ENCODE peak calls at places on chromosome 13, in five cellular contexts. R, K, I, T and U are unnamed samples.
A peak's percentile ranks its signal among the peaks of the same experiment; 100 is the strongest.

GRCh38 chr13:114230117-114230516 is 4.6 kb upstream of the CDC16 start:
- DNase-seq in R (no peak), K (no peak), I (no peak), T (no peak), U (no peak)

GRCh38 chr13:60583196-60583908 is 186.3 kb downstream of the TDRD3 start:
- DNase-seq in R (no peak), K (no peak), I (no peak), T (peak; percentile 42), U (peak; percentile 74)

GRCh38 chr13:93525087-93525486 is 298.5 kb downstream of the GPC6 start:
- DNase-seq in R (no peak), K (no peak), I (no peak), T (no peak), U (no peak)

GRCh38 chr13:33057019-33057785 is 41.0 kb downstream of the KL start:
- DNase-seq in R (no peak), K (no peak), I (no peak), T (peak; percentile 26), U (peak; percentile 20)

GRCh38 chr13:84812078-84812477 is 929.8 kb upstream of the SLITRK1 start:
- DNase-seq in R (no peak), K (no peak), I (no peak), T (no peak), U (no peak)

GRCh38 chr13:97798836-97799235 is 154.6 kb upstream of the IPO5 start:
- DNase-seq in R (no peak), K (no peak), I (no peak), T (no peak), U (no peak)

GRCh38 chr13:95352486-95352885 is 51.2 kb upstream of the ABCC4 start:
- DNase-seq in R (no peak), K (no peak), I (no peak), T (no peak), U (no peak)

GRCh38 chr13:112803422-112803821 is 113.6 kb downstream of the ATP11A start:
- DNase-seq in R (no peak), K (no peak), I (no peak), T (no peak), U (no peak)

GRCh38 chr13:76696370-76696769 is 189.8 kb downstream of the KCTD12 start:
- DNase-seq in R (peak; percentile 34), K (no peak), I (no peak), T (no peak), U (no peak)

GRCh38 chr13:24668955-24669354 is 11.3 kb upstream of the ATP12A start:
- DNase-seq in R (no peak), K (peak; percentile 22), I (peak; percentile 80), T (no peak), U (no peak)

GRCh38 chr13:67557642-67558241 is 327.6 kb upstream of the PCDH9 start:
- DNase-seq in R (no peak), K (no peak), I (no peak), T (no peak), U (no peak)

GRCh38 chr13:26037302-26037701 is 14.5 kb downstream of the SHISA2 start:
- DNase-seq in R (no peak), K (no peak), I (no peak), T (no peak), U (no peak)

GRCh38 chr13:111913790-111914189 is 153.2 kb upstream of the SOX1 start:
- DNase-seq in R (no peak), K (no peak), I (no peak), T (no peak), U (no peak)

GRCh38 chr13:111893071-111893606 is 173.8 kb upstream of the SOX1 start:
- DNase-seq in R (peak; percentile 81), K (no peak), I (no peak), T (no peak), U (no peak)

GRCh38 chr13:73970413-73971055 is 163.7 kb downstream of the KLF12 start:
- DNase-seq in R (no peak), K (no peak), I (no peak), T (no peak), U (no peak)

GRCh38 chr13:53782400-53783030 is 753.9 kb downstream of the OLFM4 start:
- DNase-seq in R (peak; percentile 84), K (peak; percentile 46), I (no peak), T (no peak), U (peak; percentile 21)

GRCh38 chr13:109180905-109181425 is 551.6 kb downstream of the MYO16 start:
- DNase-seq in R (no peak), K (no peak), I (no peak), T (no peak), U (no peak)

GRCh38 chr13:45501175-45501526 is 36.4 kb downstream of the COG3 start:
- DNase-seq in R (no peak), K (no peak), I (no peak), T (no peak), U (no peak)

GRCh38 chr13:113187263-113187669 is 21.2 kb downstream of the PCID2 start:
- DNase-seq in R (no peak), K (no peak), I (peak; percentile 89), T (peak; percentile 90), U (peak; percentile 62)

GRCh38 chr13:94252209-94252608 is 227.3 kb downstream of the DCT start:
- DNase-seq in R (no peak), K (no peak), I (no peak), T (no peak), U (no peak)

GRCh38 chr13:76330756-76331155 is 555.4 kb downstream of the KCTD12 start:
- DNase-seq in R (no peak), K (no peak), I (no peak), T (no peak), U (no peak)

GRCh38 chr13:22569830-22570229 is 610.9 kb upstream of the SGCG start:
- DNase-seq in R (no peak), K (no peak), I (no peak), T (no peak), U (no peak)
- TF ChIP-seq CTCF in R (no peak), K (no peak), I (no peak), T (no peak), U (no peak)

GRCh38 chr13:29619995-29620394 is 24.5 kb upstream of the SLC7A1 start:
- DNase-seq in R (no peak), K (no peak), I (no peak), T (no peak), U (no peak)
- H3K27ac ChIP-seq in R (no peak overlapping the region), K (no peak overlapping the region), I (no peak overlapping the region), T (no peak overlapping the region), U (no peak overlapping the region)

GRCh38 chr13:75220238-75220542 is 261.8 kb downstream of the TBC1D4 start:
- DNase-seq in R (no peak), K (no peak), I (no peak), T (no peak), U (no peak)
- H3K4me3 ChIP-seq in R (no peak overlapping the region), K (no peak overlapping the region), I (no peak overlapping the region), T (no peak overlapping the region), U (no peak overlapping the region)

GRCh38 chr13:103388839-103389238 is 322.6 kb upstream of the SLC10A2 start:
- DNase-seq in R (no peak), K (no peak), I (no peak), T (no peak), U (no peak)
- TF ChIP-seq CTCF in R (no peak), K (no peak), I (no peak), T (no peak), U (no peak)